ENCODE peak calls at places on chromosomes 6 and 20, in nine cellular contexts. D is fibroblast of lung, C is breast epithelium, N is psoas muscle, O is lower lobe of right lung, X is A549, S is K562, B is astrocyte, Q is cardiac muscle cell. W is an unnamed sample.

GRCh38 chr6:53811082-53811481 is 16.3 kb downstream of the LRRC1 start:
- DNase-seq in D (peak; percentile 34), C (peak; percentile 79), N (no peak), O (peak; percentile 69), X (no peak), S (no peak), B (no peak), Q (no peak), W (no peak)

GRCh38 chr20:37336369-37337207 is 9.4 kb upstream of the SRC start:
- DNase-seq in D (peak; percentile 15), C (no peak), N (peak; percentile 56), O (peak; percentile 82), X (no peak), S (peak; percentile 62), B (no peak), Q (peak; percentile 56), W (peak; percentile 48)

GRCh38 chr6:133567656-133568055 is 321.3 kb upstream of the TCF21 start:
- DNase-seq in D (peak; percentile 40), C (no peak), N (no peak), O (no peak), X (no peak), S (no peak), B (no peak), Q (no peak), W (no peak)

GRCh38 chr6:26594730-26595632 is 1.8 kb upstream of the ABT1 start:
- DNase-seq in D (peak; percentile 79), C (no peak), N (no peak), O (no peak), X (peak; percentile 53), S (peak; percentile 74), B (peak; percentile 64), Q (peak; percentile 64), W (no peak)

GRCh38 chr6:107670792-107671199 is 153.3 kb downstream of the SCML4 start:
- DNase-seq in D (peak; percentile 44), C (no peak), N (peak; percentile 62), O (peak; percentile 71), X (no peak), S (no peak), B (peak; percentile 31), Q (peak; percentile 77), W (peak; percentile 68)

GRCh38 chr6:20334334-20334733 is 67.3 kb upstream of the E2F3 start:
- DNase-seq in D (no peak), C (no peak), N (peak; percentile 51), O (no peak), X (no peak), S (peak; percentile 92), B (no peak), Q (no peak), W (peak; percentile 34)

GRCh38 chr6:91155129-91155528 is 568.3 kb upstream of the MAP3K7 start:
- DNase-seq in D (no peak), C (no peak), N (no peak), O (no peak), X (no peak), S (no peak), B (no peak), Q (no peak), W (no peak)

GRCh38 chr20:61839912-61840441 is 225.7 kb downstream of the TAF4 start:
- DNase-seq in D (no peak), C (no peak), N (no peak), O (peak; percentile 13), X (no peak), S (no peak), B (no peak), Q (no peak), W (no peak)

GRCh38 chr6:167856999-167857660 is 30.4 kb downstream of the AFDN start:
- DNase-seq in D (peak; percentile 64), C (no peak), N (no peak), O (no peak), X (no peak), S (peak; percentile 82), B (peak; percentile 54), Q (peak; percentile 87), W (no peak)

GRCh38 chr6:138572200-138572875 is 73.0 kb upstream of the NHSL1 start:
- DNase-seq in D (peak; percentile 92), C (peak; percentile 83), N (peak; percentile 45), O (peak; percentile 80), X (no peak), S (no peak), B (peak; percentile 88), Q (peak; percentile 88), W (peak; percentile 8)

GRCh38 chr6:160461641-160462040 is 113.5 kb downstream of the SLC22A3 start:
- DNase-seq in D (peak; percentile 32), C (no peak), N (no peak), O (no peak), X (no peak), S (no peak), B (peak; percentile 14), Q (no peak), W (no peak)

GRCh38 chr6:3194535-3195376 is 32.7 kb downstream of the TUBB2B start:
- DNase-seq in D (peak; percentile 79), C (no peak), N (no peak), O (no peak), X (no peak), S (no peak), B (peak; percentile 70), Q (peak; percentile 70), W (no peak)

DNA sequence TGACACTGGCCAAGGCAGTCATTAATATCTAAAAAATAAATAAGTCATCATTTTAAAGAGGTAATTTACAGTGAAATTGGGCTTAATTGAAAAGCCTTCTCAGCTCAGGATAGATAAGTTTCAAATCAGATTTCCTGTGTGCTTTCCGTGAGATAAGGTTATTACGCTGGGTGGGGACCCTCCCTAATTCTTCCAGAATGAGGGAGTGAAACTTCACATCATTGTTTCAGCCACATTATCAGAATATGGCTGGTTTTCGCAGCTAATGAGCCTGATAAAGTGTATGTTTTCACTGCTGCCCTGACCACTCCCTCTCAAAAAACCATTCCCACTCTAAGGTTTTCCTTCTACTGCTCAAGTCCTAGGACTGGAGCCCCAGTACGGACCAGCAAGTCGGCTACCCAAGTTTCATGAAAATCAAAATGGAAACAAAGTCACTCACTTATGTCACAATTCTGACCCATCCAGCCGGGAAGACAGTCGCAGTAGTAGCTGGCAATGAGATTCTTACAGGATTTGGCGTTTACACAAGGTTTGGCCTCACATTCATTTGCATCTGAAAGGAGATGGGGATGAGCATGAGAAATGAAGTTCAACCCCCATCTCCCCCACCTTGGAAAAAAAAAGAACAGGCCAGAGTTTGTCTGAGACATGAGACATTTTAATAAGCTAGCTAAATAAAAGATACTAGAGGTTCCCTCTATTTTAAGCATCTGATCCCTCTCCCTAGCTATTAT is 24.6 kb downstream of the JAG1 start:
- DNase-seq in D (peak; percentile 41), C (no peak), N (no peak), O (no peak), X (no peak), S (no peak), B (peak; percentile 38), Q (no peak), W (no peak)
- H3K4me1 ChIP-seq in D (peaks cover 20% of the 10 kb centered on the region), C (no peaks in the 10 kb centered on the region), N (peaks cover 16% of the 10 kb centered on the region), O (peaks cover 21% of the 10 kb centered on the region), X (peaks cover 6% of the 10 kb centered on the region), S (no peaks in the 10 kb centered on the region), B (peaks cover 66% of the 10 kb centered on the region), Q (peaks cover 49% of the 10 kb centered on the region), W (peaks cover 17% of the 10 kb centered on the region)

DNA sequence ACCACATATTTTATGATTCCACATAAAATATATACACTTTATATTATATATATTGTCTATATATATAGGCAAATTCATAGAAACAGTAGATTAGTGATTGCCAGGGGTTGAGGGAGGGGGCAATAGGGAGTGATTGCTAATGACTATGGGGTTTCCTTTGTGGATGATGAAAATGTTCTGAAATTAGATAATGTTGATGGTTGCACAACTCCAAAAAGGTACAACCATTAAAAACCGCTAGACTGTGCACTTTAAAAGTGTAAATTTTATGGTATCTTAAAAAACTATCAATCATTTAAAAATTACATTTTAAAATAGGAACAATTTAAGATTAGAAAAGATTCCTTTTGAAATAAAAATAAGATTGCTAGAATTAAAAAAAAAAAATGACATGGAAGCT is 23.8 kb upstream of the CEP85L start:
- DNase-seq in D (no peak), C (no peak), N (no peak), O (no peak), X (no peak), S (no peak), B (no peak), Q (no peak), W (no peak)
- TF ChIP-seq CTCF in D (no peak), C (no peak), N (no peak), O (no peak), X (no peak), S (no peak), B (no peak), Q (no peak), W (no peak)

GRCh38 chr6:10307476-10307875 is 107.4 kb downstream of the TFAP2A start:
- DNase-seq in D (no peak), C (no peak), N (no peak), O (no peak), X (no peak), S (no peak), B (no peak), Q (no peak), W (no peak)

GRCh38 chr6:10307028-10307427 is 107.8 kb downstream of the TFAP2A start:
- DNase-seq in D (no peak), C (no peak), N (no peak), O (no peak), X (no peak), S (no peak), B (no peak), Q (no peak), W (no peak)

GRCh38 chr6:10312445-10312844 is 102.4 kb downstream of the TFAP2A start:
- DNase-seq in D (peak; percentile 32), C (no peak), N (no peak), O (no peak), X (no peak), S (no peak), B (peak; percentile 35), Q (no peak), W (no peak)

GRCh38 chr6:10310826-10311225 is 104.0 kb downstream of the TFAP2A start:
- DNase-seq in D (no peak), C (no peak), N (no peak), O (no peak), X (no peak), S (no peak), B (no peak), Q (no peak), W (no peak)

GRCh38 chr6:10309826-10310405 is 105.0 kb downstream of the TFAP2A start:
- DNase-seq in D (peak; percentile 41), C (no peak), N (no peak), O (no peak), X (no peak), S (no peak), B (peak; percentile 30), Q (no peak), W (no peak)
- H3K4me1 ChIP-seq in D (no peaks in the 10 kb centered on the region), C (no peaks in the 10 kb centered on the region), N (no peaks in the 10 kb centered on the region), O (no peaks in the 10 kb centered on the region), X (peaks cover 21% of the 10 kb centered on the region), S (peaks cover 19% of the 10 kb centered on the region), B (no peaks in the 10 kb centered on the region), Q (no peaks in the 10 kb centered on the region), W (no peaks in the 10 kb centered on the region)

DNA sequence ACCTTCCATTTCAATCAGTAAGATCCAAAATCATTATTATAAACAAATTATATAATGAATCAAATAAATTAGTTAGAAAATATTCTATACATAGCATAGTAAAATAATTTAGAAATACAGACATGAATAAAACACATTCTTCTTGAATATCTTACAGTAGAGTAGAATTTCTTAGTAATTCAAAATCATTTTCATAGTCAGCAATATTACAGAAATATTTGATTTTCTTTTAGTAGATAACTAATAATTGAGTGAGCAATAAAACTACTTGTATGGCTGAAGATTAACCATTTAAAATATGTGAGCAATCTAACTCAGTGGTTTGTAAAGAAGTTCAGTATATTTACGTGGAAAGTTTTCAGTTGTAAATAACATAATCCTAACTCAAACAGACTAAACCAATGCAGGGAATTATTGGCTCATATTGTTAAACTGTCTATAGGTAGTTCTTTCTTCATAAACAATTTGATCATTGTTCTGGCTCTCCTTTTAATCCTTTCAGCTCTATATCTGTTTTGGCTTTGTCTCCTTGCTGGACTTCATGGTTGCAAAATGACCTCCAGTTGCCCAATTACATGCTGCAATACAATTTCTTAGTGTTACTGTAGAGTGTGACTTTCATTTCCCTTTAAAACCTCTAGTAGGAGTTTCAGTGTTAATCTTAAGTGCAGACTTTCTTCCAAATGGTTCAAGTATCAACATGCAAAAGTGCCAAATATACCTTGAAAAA is 307.5 kb downstream of the EYS start:
- DNase-seq in D (no peak), C (no peak), N (no peak), O (no peak), X (no peak), S (no peak), B (no peak), Q (no peak), W (no peak)
- TF ChIP-seq CTCF in D (no peak), C (no peak), N (no peak), O (no peak), X (no peak), S (no peak), B (no peak), Q (no peak), W (no peak)